ENCODE peak calls at places on chromosomes 1 and 21, in eight cellular contexts. G is neural crest cell, N is Calu3, A is kidney epithelial cell, L is uterus, I is cardiac muscle cell, B is WTC11, R is GM12865. V is an unnamed sample.

GRCh38 chr1:187655163-187655562 is 826.4 kb downstream of the PLA2G4A start:
- DNase-seq in G (no peak), L (no peak), N (no peak), B (no peak), I (peak), A (no peak), R (no peak), V (no peak)

GRCh38 chr21:44350773-44351481 is 2.5 kb upstream of the TRPM2 start:
- DNase-seq in B (no peak), N (no peak), R (no peak), A (no peak), G (no peak), I (no peak), L (no peak), V (no peak)

GRCh38 chr1:25784575-25785051 is 15.4 kb upstream of the SELENON start:
- DNase-seq in L (no peak), B (no peak), I (no peak), N (no peak), A (no peak), R (no peak), G (no peak), V (no peak)

GRCh38 chr21:44911384-44912157 is 9.1 kb downstream of the ITGB2 start:
- DNase-seq in N (peak), L (peak), B (no peak), I (no peak), R (no peak), G (no peak), A (no peak), V (no peak)

GRCh38 chr1:206998811-206999210 is 28.6 kb upstream of the FCAMR start:
- DNase-seq in G (no peak), R (no peak), I (no peak), B (no peak), A (no peak), N (no peak), L (no peak), V (no peak)

GRCh38 chr1:112515311-112516009 is 6.7 kb downstream of the WNT2B start:
- DNase-seq in A (peak), G (peak), I (peak), R (no peak), L (no peak), B (peak), N (no peak), V (no peak)

GRCh38 chr1:66725885-66726665 is 26.2 kb upstream of the DYNLT5 start:
- DNase-seq in I (peak), L (peak), A (peak), G (peak), R (peak), N (peak), B (peak), V (no peak)

GRCh38 chr1:23369335-23370013 is at the start of gene ZNF436:
- DNase-seq in G (no peak), I (peak), N (peak), R (peak), A (no peak), B (no peak), L (peak), V (no peak)

GRCh38 chr1:19504796-19505693 is 19.7 kb upstream of the CAPZB start:
- DNase-seq in B (no peak), I (peak), R (no peak), N (no peak), L (peak), A (no peak), G (no peak), V (no peak)

GRCh38 chr1:194342484-194343262 is 1156.3 kb upstream of the B3GALT2 start:
- DNase-seq in I (no peak), L (no peak), N (no peak), R (peak), G (no peak), B (peak), A (no peak), V (no peak)
- TF ChIP-seq CTCF in I (no peak), L (no peak), N (peak), R (peak), G (peak), B (peak), A (peak), V (no peak)

GRCh38 chr1:158246650-158247049 is 7.6 kb upstream of the CD1A start:
- DNase-seq in I (peak), G (no peak), N (no peak), L (no peak), A (no peak), R (peak), B (no peak), V (no peak)
- TF ChIP-seq CTCF in I (no peak), G (no peak), N (no peak), L (no peak), A (peak), R (peak), B (no peak), V (no peak)

DNA sequence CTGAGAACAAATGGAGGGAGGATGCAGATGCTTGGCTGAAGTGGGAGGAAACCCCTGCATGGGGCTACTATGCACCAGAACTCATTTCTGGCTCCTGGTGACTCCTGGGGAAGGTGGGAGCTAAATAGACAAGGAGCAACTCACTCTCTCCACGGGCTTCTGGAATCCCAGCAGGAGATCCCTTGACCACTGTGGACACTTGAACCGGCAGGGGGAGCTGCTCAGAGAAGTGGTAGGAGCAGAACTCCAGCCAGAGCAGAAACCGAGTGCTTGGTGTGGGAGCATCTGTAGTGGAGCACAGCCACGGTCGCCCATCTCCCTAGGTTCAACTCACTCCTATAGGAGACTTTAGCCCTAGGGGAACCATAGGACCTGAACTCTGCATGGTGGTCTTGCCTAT is 205.6 kb upstream of the GJB5 start:
- DNase-seq in I (no peak), L (no peak), A (no peak), B (peak), R (peak), N (peak), G (peak), V (no peak)
- TF ChIP-seq CTCF in I (no peak), L (no peak), A (peak), B (peak), R (peak), N (peak), G (peak), V (no peak)

GRCh38 chr1:116417678-116418077 is 44.6 kb downstream of the ATP1A1 start:
- DNase-seq in I (no peak), B (no peak), A (no peak), R (no peak), L (no peak), N (no peak), G (no peak), V (no peak)

GRCh38 chr1:116415200-116415698 is 42.2 kb downstream of the ATP1A1 start:
- DNase-seq in B (no peak), A (no peak), I (no peak), G (no peak), L (no peak), N (no peak), R (no peak), V (no peak)

GRCh38 chr1:116416854-116417513 is 43.9 kb downstream of the ATP1A1 start:
- DNase-seq in I (no peak), N (no peak), G (no peak), A (no peak), L (no peak), B (no peak), R (no peak), V (no peak)

GRCh38 chr1:116414364-116414763 is 41.3 kb downstream of the ATP1A1 start:
- DNase-seq in R (no peak), N (no peak), B (no peak), L (no peak), A (no peak), I (no peak), G (no peak), V (no peak)

GRCh38 chr1:116415699-116416533 is 42.9 kb downstream of the ATP1A1 start:
- DNase-seq in I (peak), R (no peak), L (no peak), G (no peak), A (no peak), N (no peak), B (peak), V (no peak)
- TF ChIP-seq CTCF in I (peak), R (no peak), L (no peak), G (no peak), A (no peak), N (no peak), B (no peak), V (no peak)

GRCh38 chr21:28521932-28522826 is 470.5 kb downstream of the LTN1 start:
- DNase-seq in R (peak), A (no peak), B (no peak), N (peak), L (peak), I (peak), G (no peak), V (no peak)

GRCh38 chr21:28518620-28519019 is 474.1 kb downstream of the LTN1 start:
- DNase-seq in G (no peak), N (no peak), I (no peak), B (no peak), A (no peak), L (no peak), R (no peak), V (no peak)

DNA sequence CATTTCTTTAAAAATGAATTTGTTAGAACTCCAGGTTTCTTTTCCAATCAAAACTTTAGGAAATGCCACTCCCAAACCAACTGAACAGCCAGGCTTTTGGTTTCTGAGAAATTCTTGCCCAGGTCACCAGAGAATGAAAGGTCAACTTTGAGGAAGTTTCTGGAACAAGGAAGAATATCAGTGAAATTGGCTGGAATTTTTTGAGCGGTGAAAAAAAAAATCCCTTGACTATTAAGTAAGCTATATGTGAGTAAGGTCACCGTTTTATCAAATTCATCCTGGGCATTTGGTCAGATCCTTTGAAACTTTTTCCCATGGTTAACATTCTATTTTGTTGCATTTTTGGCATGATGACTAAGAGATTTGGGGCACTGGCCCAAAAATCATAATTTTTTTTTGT is 469.3 kb downstream of the LTN1 start:
- DNase-seq in L (no peak), G (no peak), A (no peak), N (no peak), B (no peak), R (no peak), I (no peak), V (no peak)
- TF ChIP-seq CTCF in L (no peak), G (no peak), A (no peak), N (no peak), B (no peak), R (no peak), I (no peak), V (no peak)

GRCh38 chr1:119367332-119368124 is 1.1 kb upstream of the HAO2 start:
- DNase-seq in N (no peak), B (no peak), I (peak), L (no peak), A (no peak), R (peak), G (no peak), V (peak)
- TF ChIP-seq CTCF in N (peak), B (peak), I (peak), L (peak), A (peak), R (peak), G (peak), V (peak)

GRCh38 chr1:89524369-89525168 is at the start of gene LRRC8B:
- DNase-seq in L (peak), G (peak), A (no peak), N (peak), I (peak), B (peak), R (peak), V (peak)

GRCh38 chr1:89527750-89528381 is 3.2 kb downstream of the LRRC8B start:
- DNase-seq in R (no peak), A (no peak), G (no peak), L (no peak), N (no peak), B (no peak), I (no peak), V (no peak)

GRCh38 chr1:89523597-89524368 is 846 bp upstream of the LRRC8B start:
- DNase-seq in B (peak), A (no peak), N (peak), L (peak), R (peak), I (peak), G (no peak), V (no peak)

GRCh38 chr1:89527256-89527655 is 2.6 kb downstream of the LRRC8B start:
- DNase-seq in I (no peak), N (no peak), L (no peak), B (no peak), G (no peak), R (no peak), A (no peak), V (no peak)

DNA sequence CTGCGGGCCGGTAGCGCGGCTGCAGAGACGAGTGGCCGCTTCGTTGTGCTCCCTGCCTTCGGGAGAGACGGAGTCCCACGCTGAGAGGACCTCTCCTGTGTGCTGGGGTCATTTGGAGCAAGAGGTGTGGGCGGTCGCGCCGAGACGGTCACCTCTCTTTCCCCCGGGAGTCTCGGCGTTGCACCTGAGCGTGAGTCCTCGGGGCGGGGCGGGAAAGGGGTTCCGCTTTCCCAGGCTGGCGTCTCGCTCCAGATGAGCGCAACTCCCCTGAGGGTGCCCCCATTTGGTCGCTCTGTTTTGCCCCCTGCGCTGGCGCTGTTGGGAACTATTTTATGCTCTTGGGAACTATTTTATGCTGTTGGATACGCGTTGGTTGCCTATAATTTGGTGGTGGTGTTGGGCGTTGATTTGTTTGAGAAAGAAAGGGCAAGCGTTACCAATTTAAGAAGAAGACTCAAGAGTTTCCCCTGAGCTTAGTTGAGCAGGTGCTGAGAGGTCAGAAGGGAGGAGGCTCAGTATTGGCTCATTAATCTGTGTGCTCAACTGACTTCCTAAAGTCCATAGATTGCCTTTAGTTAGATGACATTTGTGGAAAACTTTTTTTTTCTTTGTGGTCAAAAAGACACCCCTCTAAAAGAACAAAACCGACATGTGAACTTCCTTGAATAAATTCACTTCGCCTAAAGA is 683 bp downstream of the LRRC8B start:
- DNase-seq in R (peak), I (peak), G (peak), A (no peak), N (peak), L (no peak), B (peak), V (no peak)
- TF ChIP-seq CTCF in R (no peak), I (peak), G (peak), A (peak), N (no peak), L (no peak), B (no peak), V (no peak)

GRCh38 chr1:94068831-94069648 is 51.9 kb downstream of the ABCA4 start:
- DNase-seq in A (peak), L (no peak), N (peak), R (no peak), I (peak), G (no peak), B (peak), V (no peak)
- TF ChIP-seq CTCF in A (no peak), L (no peak), N (no peak), R (no peak), I (no peak), G (no peak), B (no peak), V (no peak)